ENCODE peak calls at places on chromosomes 7 and 10, in six cellular contexts. Z is hippocampal formation; J is central memory CD4-positive, alpha-beta T cell; D is activated CD4-positive, CD25-positive, alpha-beta regulatory T cell; A is aorta; U is NCI-H1092 treated with DMSO at 0.1 percent for 48 hours. O is an unnamed sample.

GRCh38 chr10:24820616-24821015 is 96.9 kb upstream of the ARHGAP21 start:
- DNase-seq in Z (no peak), J (no peak), D (no peak), A (no peak), U (no peak), O (no peak)

GRCh38 chr10:92965314-92965713 is 95.3 kb upstream of the CYP26C1 start:
- DNase-seq in Z (no peak), J (peak), D (no peak), A (no peak), U (no peak), O (no peak)

GRCh38 chr10:31004611-31005193 is 27.0 kb downstream of the ZNF438 start:
- DNase-seq in Z (no peak), J (no peak), D (no peak), A (no peak), U (no peak), O (no peak)

GRCh38 chr10:112404612-112405011 is 30.7 kb downstream of the ACSL5 start:
- DNase-seq in Z (no peak), J (no peak), D (no peak), A (no peak), U (no peak), O (no peak)

GRCh38 chr10:110827872-110828271 is 43.9 kb upstream of the PDCD4 start:
- DNase-seq in Z (no peak), J (no peak), D (no peak), A (no peak), U (no peak), O (no peak)

GRCh38 chr10:124558901-124559321 is 97.3 kb downstream of the LHPP start:
- DNase-seq in Z (no peak), J (no peak), D (no peak), A (peak), U (no peak), O (no peak)

GRCh38 chr7:143896667-143897066 is 5.3 kb downstream of the TCAF1 start:
- DNase-seq in Z (no peak), J (no peak), D (no peak), A (no peak), U (no peak), O (no peak)

GRCh38 chr10:65010845-65011244 is 1489.6 kb downstream of the REEP3 start:
- DNase-seq in Z (no peak), J (no peak), D (no peak), A (no peak), U (no peak), O (no peak)

GRCh38 chr10:86222336-86222650 is 144.3 kb downstream of the GRID1 start:
- DNase-seq in Z (no peak), J (no peak), D (no peak), A (peak), U (no peak), O (no peak)

GRCh38 chr7:63080831-63081230 is 917.8 kb upstream of the ZNF722 start:
- DNase-seq in Z (no peak), J (no peak), D (no peak), A (no peak), U (no peak), O (no peak)

GRCh38 chr10:77380723-77381122 is 256.9 kb downstream of the KCNMA1 start:
- DNase-seq in Z (no peak), J (no peak), D (no peak), A (no peak), U (no peak), O (no peak)

GRCh38 chr10:61642692-61643091 is 20.0 kb upstream of the CABCOCO1 start:
- DNase-seq in Z (no peak), J (no peak), D (no peak), A (no peak), U (no peak), O (no peak)

GRCh38 chr7:88312061-88312663 is 5.5 kb upstream of the STEAP4 start:
- DNase-seq in Z (no peak), J (no peak), D (no peak), A (peak), U (peak), O (no peak)

GRCh38 chr7:38600746-38601145 is 30.4 kb downstream of the AMPH start:
- DNase-seq in Z (no peak), J (no peak), D (no peak), A (no peak), U (no peak), O (no peak)

GRCh38 chr10:63105811-63106755 is 27.0 kb upstream of the NRBF2 start:
- DNase-seq in Z (no peak), J (no peak), D (no peak), A (no peak), U (no peak), O (no peak)

GRCh38 chr10:68090586-68090985 is 15.5 kb upstream of the HERC4 start:
- DNase-seq in Z (no peak), J (no peak), D (no peak), A (no peak), U (no peak), O (no peak)

GRCh38 chr7:15829689-15830088 is 143.2 kb upstream of the MEOX2 start:
- DNase-seq in Z (no peak), J (no peak), D (no peak), A (no peak), U (no peak), O (no peak)

GRCh38 chr10:12448729-12449391 is 99.5 kb downstream of the CAMK1D start:
- DNase-seq in Z (no peak), J (peak), D (peak), A (no peak), U (no peak), O (peak)

GRCh38 chr7:11343818-11344413 is 370.2 kb downstream of the PHF14 start:
- DNase-seq in Z (no peak), J (peak), D (no peak), A (no peak), U (peak), O (peak)

GRCh38 chr10:122487231-122487765 is 25.9 kb downstream of the HTRA1 start:
- DNase-seq in Z (no peak), J (no peak), D (no peak), A (no peak), U (peak), O (no peak)

GRCh38 chr10:133567119-133567518 is 1.7 kb upstream of the SYCE1 start:
- DNase-seq in Z (no peak), J (no peak), D (no peak), A (no peak), U (no peak), O (no peak)

GRCh38 chr10:18044976-18045720 is 93.4 kb downstream of the SLC39A12 start:
- DNase-seq in Z (no peak), J (no peak), D (no peak), A (no peak), U (no peak), O (no peak)

GRCh38 chr10:53469383-53469782 is 696.8 kb upstream of the MBL2 start:
- DNase-seq in Z (no peak), J (no peak), D (no peak), A (no peak), U (no peak), O (no peak)